ENCODE peak calls at places on chromosomes 7 and 10, in seven cellular contexts. G is astrocyte of the spinal cord, S is cardiac muscle cell, A is PC-9, I is Panc1, J is GM06990, U is PC-3. F is an unnamed sample.
A peak's percentile ranks its signal among the peaks of the same experiment; 100 is the strongest.

GRCh38 chr7:130337410-130337971 is 7.1 kb upstream of the CPA5 start:
- DNase-seq in G (no peak), S (no peak), A (no peak), I (no peak), J (no peak), U (no peak), F (no peak)

GRCh38 chr7:44884553-44885393 is 557 bp downstream of the PURB start:
- DNase-seq in G (peak; percentile 67), S (peak; percentile 86), A (peak; percentile 73), I (no peak), J (peak; percentile 78), U (peak; percentile 46), F (peak; percentile 50)

GRCh38 chr10:49682879-49683278 is 3.4 kb downstream of the C10orf53 start:
- DNase-seq in G (no peak), S (no peak), A (no peak), I (no peak), J (no peak), U (no peak), F (no peak)

GRCh38 chr10:76583711-76584161 is 1053.9 kb downstream of the KCNMA1 start:
- DNase-seq in G (peak; percentile 84), S (peak; percentile 84), A (no peak), I (peak; percentile 12), J (no peak), U (peak; percentile 100), F (no peak)

GRCh38 chr10:74000892-74001669 is 3.2 kb downstream of the VCL start:
- DNase-seq in G (no peak), S (no peak), A (no peak), I (no peak), J (no peak), U (no peak), F (no peak)

GRCh38 chr10:26839966-26840627 is 20.7 kb downstream of the ABI1 start:
- DNase-seq in G (peak; percentile 65), S (no peak), A (no peak), I (no peak), J (no peak), U (no peak), F (no peak)

GRCh38 chr7:158527902-158528502 is 59.6 kb downstream of the PTPRN2 start:
- DNase-seq in G (no peak), S (no peak), A (no peak), I (no peak), J (no peak), U (no peak), F (no peak)

GRCh38 chr7:18400281-18400680 is 95.3 kb upstream of the HDAC9 start:
- DNase-seq in G (no peak), S (no peak), A (no peak), I (no peak), J (no peak), U (no peak), F (no peak)

GRCh38 chr10:120392671-120393079 is 64.4 kb upstream of the PLPP4 start:
- DNase-seq in G (no peak), S (no peak), A (no peak), I (no peak), J (no peak), U (no peak), F (no peak)

GRCh38 chr7:55593515-55594318 is 21.4 kb upstream of the VOPP1 start:
- DNase-seq in G (peak; percentile 41), S (peak; percentile 55), A (peak; percentile 82), I (peak; percentile 69), J (no peak), U (peak; percentile 79), F (peak; percentile 56)

GRCh38 chr10:98610301-98610700 is 163.6 kb upstream of the HPS1 start:
- DNase-seq in G (peak; percentile 33), S (no peak), A (no peak), I (no peak), J (no peak), U (no peak), F (no peak)

GRCh38 chr7:70694357-70694908 is 437.5 kb upstream of the GALNT17 start:
- DNase-seq in G (peak; percentile 37), S (peak; percentile 47), A (no peak), I (no peak), J (peak; percentile 64), U (no peak), F (peak; percentile 70)

GRCh38 chr7:25839084-25839769 is 312.8 kb upstream of the NFE2L3 start:
- DNase-seq in G (no peak), S (no peak), A (no peak), I (no peak), J (no peak), U (peak; percentile 22), F (no peak)

GRCh38 chr10:58371473-58371872 is 13.7 kb upstream of the TFAM start:
- DNase-seq in G (no peak), S (no peak), A (no peak), I (no peak), J (no peak), U (no peak), F (no peak)

GRCh38 chr7:95545007-95545615 is 51.2 kb downstream of the PDK4 start:
- DNase-seq in G (peak; percentile 78), S (peak; percentile 82), A (peak; percentile 44), I (peak; percentile 78), J (no peak), U (peak; percentile 71), F (no peak)

GRCh38 chr10:17021661-17022060 is 108.0 kb downstream of the CUBN start:
- DNase-seq in G (no peak), S (no peak), A (no peak), I (no peak), J (no peak), U (no peak), F (no peak)

GRCh38 chr7:46123-46829 is 146.1 kb upstream of the FAM20C start:
- DNase-seq in G (no peak), S (no peak), A (no peak), I (no peak), J (no peak), U (no peak), F (no peak)

GRCh38 chr7:16295558-16295957 is 125.8 kb downstream of the CRPPA start:
- DNase-seq in G (peak; percentile 41), S (no peak), A (no peak), I (no peak), J (no peak), U (no peak), F (no peak)

GRCh38 chr10:112951349-112952281 is 1.6 kb downstream of the TCF7L2 start:
- DNase-seq in G (peak; percentile 84), S (peak; percentile 86), A (peak; percentile 44), I (no peak), J (peak; percentile 20), U (peak; percentile 55), F (peak; percentile 52)

GRCh38 chr7:96901822-96902412 is 103.4 kb upstream of the DLX6 start:
- DNase-seq in G (no peak), S (no peak), A (no peak), I (no peak), J (no peak), U (peak; percentile 92), F (no peak)

GRCh38 chr7:29158748-29159147 is 12.4 kb upstream of the CPVL start:
- DNase-seq in G (no peak), S (no peak), A (no peak), I (no peak), J (no peak), U (no peak), F (no peak)

GRCh38 chr7:141366098-141366621 is 185.1 kb upstream of the AGK start:
- DNase-seq in G (peak; percentile 50), S (no peak), A (no peak), I (no peak), J (no peak), U (no peak), F (no peak)

GRCh38 chr7:116836911-116837310 is 25.5 kb upstream of the CAPZA2 start:
- DNase-seq in G (no peak), S (no peak), A (peak; percentile 28), I (no peak), J (no peak), U (peak; percentile 73), F (no peak)

GRCh38 chr7:57505176-57505575 is 55.2 kb downstream of the ZNF716 start:
- DNase-seq in G (no peak), S (no peak), A (no peak), I (no peak), J (no peak), U (no peak), F (no peak)

GRCh38 chr7:28587211-28587610 is 174.9 kb downstream of the CREB5 start:
- DNase-seq in G (peak; percentile 30), S (no peak), A (no peak), I (no peak), J (no peak), U (peak; percentile 65), F (no peak)

GRCh38 chr10:102775973-102776669 is 32.4 kb downstream of the WBP1L start:
- DNase-seq in G (peak; percentile 95), S (peak; percentile 92), A (no peak), I (no peak), J (no peak), U (no peak), F (no peak)

GRCh38 chr7:151934584-151934983 is 21.7 kb upstream of the GALNTL5 start:
- DNase-seq in G (no peak), S (no peak), A (no peak), I (no peak), J (no peak), U (no peak), F (no peak)

GRCh38 chr7:30908681-30909080 is 3.0 kb upstream of the AQP1 start:
- DNase-seq in G (no peak), S (no peak), A (no peak), I (no peak), J (no peak), U (no peak), F (peak; percentile 34)
- TF ChIP-seq CTCF in G (peak; percentile 38), S (no peak), A (no peak), I (no peak), J (peak; percentile 38), U (peak; percentile 17), F (peak; percentile 35)

GRCh38 chr10:29130190-29130673 is 158.6 kb upstream of the LYZL1 start:
- DNase-seq in G (peak; percentile 35), S (peak; percentile 66), A (peak; percentile 16), I (no peak), J (no peak), U (peak; percentile 57), F (peak; percentile 26)
- TF ChIP-seq CTCF in G (peak; percentile 64), S (peak; percentile 77), A (peak; percentile 73), I (peak; percentile 78), J (peak; percentile 62), U (peak; percentile 72), F (peak; percentile 45)

DNA sequence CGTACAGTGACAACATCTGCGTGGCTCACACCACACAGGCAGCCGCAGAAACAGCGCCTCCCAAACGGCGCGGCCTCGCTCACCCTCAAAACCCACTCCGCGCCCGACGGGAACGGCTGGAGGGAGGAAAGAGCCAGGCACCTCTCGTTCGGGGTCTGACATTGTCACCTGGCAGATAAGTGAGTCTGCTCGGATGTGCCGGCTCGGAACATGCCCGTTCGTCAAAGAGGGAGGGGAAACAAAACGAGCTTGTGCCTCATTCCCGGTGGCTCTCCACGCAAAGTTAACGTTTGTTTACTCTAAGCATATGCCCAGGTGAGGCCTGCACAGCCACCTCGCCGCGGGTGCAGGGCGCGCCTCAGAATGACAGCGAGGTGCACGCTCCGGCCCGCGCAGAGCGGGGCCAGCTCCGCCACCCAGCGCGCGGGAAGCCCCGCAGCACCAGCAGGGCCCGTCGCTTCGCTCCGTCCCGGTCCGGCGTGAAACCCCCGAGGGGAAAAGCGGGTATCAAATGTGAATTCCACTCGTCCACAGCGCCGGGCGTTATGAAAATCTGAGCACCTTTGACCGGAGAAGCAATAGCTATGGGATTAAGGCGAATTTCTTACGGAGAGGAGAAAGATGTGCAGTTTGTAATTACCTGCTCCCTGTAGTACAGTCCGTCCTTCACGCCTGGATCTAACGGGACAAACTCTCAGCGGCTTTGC is 13.1 kb downstream of the CNPY1 start:
- DNase-seq in G (no peak), S (peak; percentile 2), A (no peak), I (no peak), J (no peak), U (no peak), F (peak; percentile 47)
- TF ChIP-seq CTCF in G (no peak), S (no peak), A (no peak), I (no peak), J (no peak), U (no peak), F (no peak)

GRCh38 chr7:13989138-13989943 is at the start of gene ETV1:
- DNase-seq in G (peak; percentile 74), S (peak; percentile 79), A (peak; percentile 47), I (peak; percentile 65), J (no peak), U (peak; percentile 65), F (no peak)
- TF ChIP-seq CTCF in G (peak; percentile 42), S (peak; percentile 56), A (no peak), I (peak; percentile 72), J (no peak), U (peak; percentile 48), F (no peak)

F was measured in GM13977.